ENCODE peak calls at places on chromosomes 3 and 15, in eight cellular contexts. S is ovary; T is left lung; C is lung microvascular endothelial cell; A is LHCN-M2; D is activated CD8-positive, alpha-beta memory T cell treated with anti-CD3 and anti-CD28 coated beads for 48 hours; U is amniotic stem cell; Q is KBM-7. H is an unnamed sample.

GRCh38 chr3:61288446-61288845 is 37.2 kb upstream of the FHIT start:
- DNase-seq in A (no peak), S (no peak), C (no peak), U (no peak), Q (no peak), T (no peak), D (no peak), H (no peak)

GRCh38 chr3:109806929-109807328 is 469.6 kb upstream of the DPPA4 start:
- DNase-seq in T (no peak), U (no peak), C (peak; percentile 76), A (peak; percentile 66), Q (peak; percentile 88), D (peak; percentile 4), S (no peak), H (no peak)

GRCh38 chr15:38130739-38131498 is 121.7 kb upstream of the SPRED1 start:
- DNase-seq in U (peak; percentile 86), D (no peak), S (peak; percentile 91), A (peak; percentile 100), T (peak; percentile 87), Q (peak; percentile 86), C (peak; percentile 53), H (no peak)

GRCh38 chr15:40594429-40594836 is 384 bp downstream of the KNL1 start:
- DNase-seq in S (no peak), Q (no peak), D (no peak), C (no peak), A (peak; percentile 70), T (peak; percentile 67), U (peak; percentile 22), H (peak; percentile 46)

GRCh38 chr3:183449791-183450190 is 21.4 kb upstream of the MCF2L2 start:
- DNase-seq in T (no peak), D (no peak), A (peak; percentile 63), C (no peak), S (no peak), U (no peak), Q (no peak), H (no peak)

GRCh38 chr3:141646760-141647561 is 91.1 kb upstream of the RNF7 start:
- DNase-seq in U (no peak), T (peak; percentile 53), Q (peak; percentile 90), S (peak; percentile 77), A (peak; percentile 75), D (no peak), C (peak; percentile 71), H (peak; percentile 64)

GRCh38 chr3:190877925-190878324 is 15.4 kb upstream of the GMNC start:
- DNase-seq in D (no peak), S (no peak), T (no peak), Q (no peak), U (no peak), A (no peak), C (no peak), H (no peak)

GRCh38 chr3:111999924-112000835 is 1.5 kb downstream of the TAGLN3 start:
- DNase-seq in A (no peak), S (no peak), D (no peak), C (no peak), T (no peak), U (no peak), Q (no peak), H (no peak)

GRCh38 chr3:84755860-84756259 is 202.9 kb upstream of the CADM2 start:
- DNase-seq in U (no peak), T (no peak), S (no peak), C (no peak), Q (no peak), D (no peak), A (no peak), H (no peak)

GRCh38 chr15:61834076-61834697 is 226.1 kb downstream of the VPS13C start:
- DNase-seq in T (peak; percentile 70), D (peak; percentile 69), S (peak; percentile 65), C (peak; percentile 85), U (peak; percentile 5), Q (peak; percentile 89), A (peak; percentile 66), H (peak; percentile 61)

GRCh38 chr3:194772241-194773000 is 86.7 kb downstream of the FAM43A start:
- DNase-seq in D (no peak), U (no peak), S (no peak), T (no peak), C (no peak), Q (no peak), A (no peak), H (no peak)

GRCh38 chr3:127182446-127182845 is 10.5 kb upstream of the PRR23E start:
- DNase-seq in U (no peak), S (no peak), T (no peak), A (no peak), Q (no peak), D (no peak), C (no peak), H (peak; percentile 3)

GRCh38 chr15:58169934-58170333 is 31.8 kb downstream of the AQP9 start:
- DNase-seq in D (no peak), T (no peak), S (no peak), A (no peak), U (no peak), C (no peak), Q (no peak), H (no peak)

GRCh38 chr3:45773714-45774449 is 22.5 kb downstream of the SLC6A20 start:
- DNase-seq in U (no peak), C (peak; percentile 67), Q (no peak), T (no peak), D (no peak), S (no peak), A (no peak), H (no peak)

GRCh38 chr15:66738116-66738515 is 36.1 kb downstream of the SMAD6 start:
- DNase-seq in U (no peak), D (no peak), Q (no peak), C (peak; percentile 36), S (no peak), A (no peak), T (no peak), H (no peak)

GRCh38 chr15:56149071-56149470 is 94.6 kb downstream of the RFX7 start:
- DNase-seq in D (no peak), U (no peak), A (peak; percentile 28), T (no peak), C (no peak), S (no peak), Q (no peak), H (no peak)

GRCh38 chr3:22734207-22734606 is 468.9 kb upstream of the UBE2E2 start:
- DNase-seq in D (no peak), T (no peak), U (no peak), Q (no peak), C (no peak), S (no peak), A (no peak), H (peak; percentile 6)

GRCh38 chr15:85154061-85154460 is 172.4 kb downstream of the PDE8A start:
- DNase-seq in S (no peak), A (no peak), U (no peak), C (no peak), Q (no peak), T (no peak), D (no peak), H (peak; percentile 51)

GRCh38 chr15:78630886-78631633 is 9.9 kb downstream of the CHRNB4 start:
- DNase-seq in C (no peak), U (no peak), T (no peak), Q (no peak), S (no peak), A (no peak), D (no peak), H (no peak)

GRCh38 chr3:105827959-105828358 is 40.9 kb downstream of the CBLB start:
- DNase-seq in T (no peak), A (peak; percentile 91), S (peak; percentile 55), U (peak; percentile 11), C (peak; percentile 34), Q (peak; percentile 24), D (no peak), H (peak; percentile 40)

GRCh38 chr3:125435231-125435630 is 60.1 kb upstream of the ZNF148 start:
- DNase-seq in A (no peak), D (no peak), C (no peak), U (no peak), S (no peak), T (no peak), Q (no peak), H (no peak)

H was measured in HEK293T.